ENCODE peak calls at places on chromosomes 4 and X, in four cellular contexts. X, O, F and Y are unnamed samples. For H3K9me3, the result is how much of the 10 kb centered on the place peaks cover.

GRCh38 chr4:150117629-150118028 is 39.4 kb downstream of the DCLK2 start:
- DNase-seq in X (no peak), O (no peak), F (no peak), Y (no peak)

GRCh38 chrX:23908219-23909003 is 605 bp downstream of the CXorf58 start:
- DNase-seq in X (no peak), O (no peak), F (no peak), Y (no peak)

GRCh38 chr4:76764251-76764650 is 133.7 kb downstream of the SOWAHB start:
- DNase-seq in X (no peak), O (no peak), F (no peak), Y (no peak)

GRCh38 chr4:3486556-3487270 is 23.6 kb downstream of the DOK7 start:
- DNase-seq in X (no peak), O (no peak), F (no peak), Y (no peak)

GRCh38 chr4:70754990-70755688 is 33.4 kb downstream of the RUFY3 start:
- DNase-seq in X (no peak), O (no peak), F (no peak), Y (no peak)

GRCh38 chrX:150696264-150696789 is 3.1 kb downstream of the MTMR1 start:
- DNase-seq in X (no peak), O (no peak), F (no peak), Y (no peak)

GRCh38 chr4:161320377-161320776 is 843.4 kb downstream of the FSTL5 start:
- DNase-seq in X (no peak), O (peak), F (no peak), Y (no peak)

GRCh38 chr4:90727938-90728337 is 600.7 kb downstream of the CCSER1 start:
- DNase-seq in X (no peak), O (peak), F (no peak), Y (no peak)

GRCh38 chr4:7276538-7276937 is 84.2 kb downstream of the SORCS2 start:
- DNase-seq in X (no peak), O (no peak), F (no peak), Y (no peak)

GRCh38 chrX:18353931-18354368 is 538 bp downstream of the SCML2 start:
- DNase-seq in X (no peak), O (no peak), F (peak), Y (no peak)

GRCh38 chrX:129695535-129695934 is 40.8 kb upstream of the APLN start:
- DNase-seq in X (no peak), O (no peak), F (no peak), Y (no peak)

GRCh38 chrX:15498741-15499140 is 1.9 kb upstream of the BMX start:
- DNase-seq in X (no peak), O (no peak), F (no peak), Y (no peak)

GRCh38 chrX:3286196-3286920 is 60.1 kb downstream of the MXRA5 start:
- DNase-seq in X (no peak), O (peak), F (no peak), Y (no peak)

GRCh38 chrX:13250831-13251612 is 68.8 kb downstream of the ATXN3L start:
- DNase-seq in X (peak), O (no peak), F (no peak), Y (no peak)

GRCh38 chr4:117783716-117784115 is 250.6 kb upstream of the NDST3 start:
- DNase-seq in X (peak), O (no peak), F (no peak), Y (no peak)

GRCh38 chrX:23982891-23983290 is 44.1 kb downstream of the KLHL15 start:
- DNase-seq in X (no peak), O (no peak), F (no peak), Y (no peak)

GRCh38 chrX:147803948-147804347 is 107.8 kb upstream of the FMR1 start:
- DNase-seq in X (no peak), O (no peak), F (peak), Y (no peak)

GRCh38 chrX:108397627-108398392 is 40.4 kb downstream of the COL4A6 start:
- DNase-seq in X (no peak), O (no peak), F (no peak), Y (no peak)

GRCh38 chr4:30610361-30610760 is 109.8 kb upstream of the PCDH7 start:
- DNase-seq in X (no peak), O (no peak), F (no peak), Y (no peak)

GRCh38 chr4:156312261-156312847 is 358.7 kb upstream of the CTSO start:
- DNase-seq in X (no peak), O (no peak), F (no peak), Y (no peak)

GRCh38 chr4:15515106-15515505 is 45.4 kb downstream of the CC2D2A start:
- DNase-seq in X (no peak), O (no peak), F (no peak), Y (no peak)

GRCh38 chrX:54423161-54423888 is 16.9 kb upstream of the TSR2 start:
- DNase-seq in X (no peak), O (no peak), F (no peak), Y (no peak)

GRCh38 chr4:65599335-65599734 is 71.0 kb downstream of the EPHA5 start:
- DNase-seq in X (no peak), O (no peak), F (no peak), Y (no peak)

GRCh38 chr4:148443550-148444295 is 1.5 kb upstream of the NR3C2 start:
- DNase-seq in X (no peak), O (no peak), F (peak), Y (peak)

GRCh38 chr4:4945021-4945420 is 74.2 kb downstream of the CYTL1 start:
- DNase-seq in X (no peak), O (no peak), F (no peak), Y (no peak)

GRCh38 chr4:4320528-4320927 is 30.5 kb downstream of the ZBTB49 start:
- DNase-seq in X (no peak), O (no peak), F (no peak), Y (no peak)

GRCh38 chrX:12526296-12526695 is 264.9 kb upstream of the PRPS2 start:
- DNase-seq in X (no peak), O (no peak), F (no peak), Y (no peak)

GRCh38 chr4:8747467-8747841 is 124.2 kb downstream of the HMX1 start:
- DNase-seq in X (no peak), O (no peak), F (no peak), Y (no peak)

GRCh38 chr4:141304346-141304745 is 83.7 kb downstream of the ZNF330 start:
- DNase-seq in X (no peak), O (no peak), F (no peak), Y (no peak)

GRCh38 chr4:19823781-19824180 is 427.9 kb upstream of the SLIT2 start:
- DNase-seq in X (no peak), O (no peak), F (no peak), Y (no peak)

DNA sequence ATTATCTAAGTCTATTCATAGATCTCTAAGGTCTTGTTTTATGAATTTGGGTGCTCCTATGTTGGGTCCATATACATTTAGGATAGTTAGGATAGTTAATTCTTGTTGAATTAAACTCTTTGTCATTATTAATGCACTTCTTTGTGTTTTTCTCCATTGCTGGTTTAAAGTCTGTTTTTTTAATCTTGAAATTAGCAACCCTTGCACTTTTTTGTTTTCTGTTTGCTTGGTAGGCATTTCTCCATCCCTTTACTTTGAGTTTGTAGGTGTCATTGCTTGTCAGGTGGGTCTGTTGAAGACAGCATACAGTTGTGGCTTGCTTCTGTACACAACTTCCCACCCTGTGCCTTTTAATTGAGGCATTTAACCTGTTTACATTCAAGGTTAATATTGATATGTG is 434.8 kb downstream of the OPHN1 start:
- DNase-seq in X (no peak), O (no peak), F (no peak), Y (no peak)
- H3K9me3 ChIP-seq in X (under half), O (under half), F (under half), Y (under half)

GRCh38 chrX:10115082-10115481 is 41.7 kb upstream of the CLCN4 start:
- DNase-seq in X (no peak), O (no peak), F (no peak), Y (no peak)

GRCh38 chrX:10119399-10119990 is 37.3 kb upstream of the CLCN4 start:
- DNase-seq in X (peak), O (peak), F (peak), Y (peak)

GRCh38 chrX:10118530-10118929 is 38.2 kb upstream of the CLCN4 start:
- DNase-seq in X (no peak), O (no peak), F (no peak), Y (no peak)

GRCh38 chrX:10117301-10117700 is 39.5 kb upstream of the CLCN4 start:
- DNase-seq in X (no peak), O (no peak), F (no peak), Y (no peak)

GRCh38 chrX:10117864-10118377 is 38.9 kb upstream of the CLCN4 start:
- DNase-seq in X (no peak), O (no peak), F (no peak), Y (no peak)
- H3K9me3 ChIP-seq in X (under half), O (under half), F (under half), Y (under half)

DNA sequence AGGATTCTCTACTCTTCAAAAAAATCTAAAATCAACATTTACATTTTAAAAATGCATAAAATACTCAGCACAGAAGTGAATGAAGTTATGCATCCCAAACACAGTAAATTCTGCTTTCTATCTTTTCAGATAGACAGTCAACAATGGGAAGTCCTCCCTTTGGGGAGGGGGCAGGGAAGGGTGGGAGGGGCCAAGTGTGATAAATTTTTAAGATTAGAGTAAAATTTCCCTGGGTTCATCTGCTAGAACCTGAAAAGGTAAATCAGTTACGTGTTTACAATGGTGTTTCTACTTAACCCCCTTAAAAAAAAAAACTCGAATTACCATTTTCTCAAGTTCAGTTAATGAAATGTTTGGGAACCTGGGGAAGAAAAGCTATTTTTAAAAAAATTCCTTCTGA is 9.2 kb downstream of the PITX2 start:
- DNase-seq in X (no peak), O (no peak), F (no peak), Y (no peak)
- H3K9me3 ChIP-seq in X (under half), O (under half), F (under half), Y (under half)

GRCh38 chr4:22877653-22878052 is 184.9 kb downstream of the GBA3 start:
- DNase-seq in X (no peak), O (no peak), F (no peak), Y (no peak)
- H3K9me3 ChIP-seq in X (under half), O (under half), F (under half), Y (under half)

DNA sequence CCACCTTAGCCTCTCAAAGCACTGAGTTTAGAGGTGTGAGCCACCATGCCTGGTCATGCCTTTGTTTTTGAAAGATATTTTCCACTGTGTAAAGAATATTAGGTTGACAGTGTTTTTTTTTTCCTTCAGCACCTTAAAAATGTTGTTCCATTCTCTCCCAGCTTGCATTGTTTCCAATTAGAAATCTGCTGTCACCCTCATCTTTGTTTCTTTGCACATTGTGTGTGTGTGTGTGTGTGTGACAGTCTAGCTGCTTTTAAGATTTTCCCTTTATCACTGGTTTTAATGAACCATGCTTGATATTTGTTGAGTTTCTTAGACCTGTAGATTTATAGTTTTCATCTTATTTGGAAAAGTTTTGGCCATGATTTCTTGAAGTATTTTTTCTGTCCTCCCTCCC is 79.0 kb upstream of the NKX1-1 start:
- DNase-seq in X (no peak), O (no peak), F (no peak), Y (no peak)
- H3K9me3 ChIP-seq in X (under half), O (under half), F (under half), Y (under half)

GRCh38 chrX:143094501-143095110 is 68.9 kb downstream of the SPANXN4 start:
- DNase-seq in X (no peak), O (no peak), F (no peak), Y (no peak)

GRCh38 chrX:143095311-143095710 is 69.6 kb downstream of the SPANXN4 start:
- DNase-seq in X (no peak), O (no peak), F (no peak), Y (no peak)

DNA sequence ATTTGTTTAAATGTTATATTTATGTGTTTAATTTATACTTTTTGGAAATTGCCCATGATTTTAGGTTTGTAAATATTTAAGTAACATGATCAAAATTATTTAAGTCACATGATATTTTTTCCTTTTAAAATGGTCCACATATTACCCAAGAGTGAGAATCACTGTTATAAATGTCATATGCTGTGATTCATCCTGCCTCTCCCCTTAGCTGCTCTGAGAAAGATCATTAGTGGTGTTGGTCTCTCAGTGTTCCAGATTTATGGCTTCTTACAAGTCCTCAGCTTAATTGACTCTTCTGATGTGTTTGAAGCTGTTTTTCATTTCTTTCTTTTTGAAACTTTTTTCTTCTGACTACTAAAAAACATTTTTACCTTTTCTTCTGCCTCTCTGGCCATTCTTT is 70.1 kb downstream of the SPANXN4 start:
- DNase-seq in X (no peak), O (no peak), F (no peak), Y (no peak)
- H3K9me3 ChIP-seq in X (under half), O (under half), F (under half), Y (under half)

DNA sequence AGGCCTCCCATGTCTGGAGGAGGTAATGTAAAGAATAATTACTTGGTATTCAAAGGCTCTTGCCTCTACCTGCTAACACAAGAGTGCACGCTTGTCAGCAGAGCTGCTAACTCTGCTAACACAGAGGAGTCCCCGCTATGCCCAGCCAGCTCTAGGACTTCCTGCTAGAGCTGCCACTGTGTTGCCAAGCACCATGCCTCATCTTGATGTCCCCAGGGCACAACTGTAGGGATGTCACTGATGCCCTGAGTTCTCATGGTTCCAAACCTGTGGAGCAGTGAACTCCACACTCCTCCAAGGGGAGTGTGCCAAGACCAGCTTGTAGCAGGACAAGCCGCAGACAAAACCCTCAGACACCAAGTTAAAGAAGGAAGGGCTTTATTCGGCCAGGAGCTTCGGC is 55.3 kb upstream of the CLDN24 start:
- DNase-seq in X (no peak), O (no peak), F (no peak), Y (no peak)
- H3K9me3 ChIP-seq in X (under half), O (under half), F (under half), Y (under half)

GRCh38 chr4:175447006-175447405 is 365.1 kb downstream of the GPM6A start:
- DNase-seq in X (no peak), O (no peak), F (no peak), Y (no peak)

GRCh38 chr4:175444512-175444911 is 367.6 kb downstream of the GPM6A start:
- DNase-seq in X (no peak), O (no peak), F (no peak), Y (no peak)

GRCh38 chr4:175440776-175441175 is 371.3 kb downstream of the GPM6A start:
- DNase-seq in X (no peak), O (no peak), F (no peak), Y (no peak)

GRCh38 chr4:175443547-175443946 is 368.5 kb downstream of the GPM6A start:
- DNase-seq in X (no peak), O (no peak), F (no peak), Y (no peak)

DNA sequence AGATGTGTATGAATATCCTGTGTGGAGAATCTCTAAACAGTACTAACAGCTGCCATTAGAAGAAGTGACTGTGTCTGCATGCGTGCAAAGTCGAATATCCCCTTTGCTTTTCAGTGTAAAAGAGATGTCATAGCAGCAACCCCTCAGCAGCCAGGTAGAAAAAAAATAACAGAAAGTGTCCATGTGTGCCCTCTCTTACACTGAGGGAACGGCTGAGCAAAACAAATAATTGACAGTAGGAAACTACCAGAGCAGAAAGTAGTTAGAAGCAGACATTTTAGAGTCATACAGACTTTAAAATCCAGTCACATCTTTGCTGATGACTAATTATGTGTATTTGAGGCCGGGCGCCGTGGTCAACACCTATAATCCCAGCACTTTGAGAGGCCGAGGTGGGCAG is 370.8 kb downstream of the GPM6A start:
- DNase-seq in X (no peak), O (no peak), F (no peak), Y (no peak)
- H3K9me3 ChIP-seq in X (under half), O (under half), F (under half), Y (under half)

GRCh38 chr4:81408341-81408740 is 63.4 kb downstream of the RASGEF1B start:
- DNase-seq in X (no peak), O (no peak), F (no peak), Y (no peak)
- H3K9me3 ChIP-seq in X (under half), O (under half), F (under half), Y (under half)